ENCODE peak calls at places on chromosomes 7 and 10, in eight cellular contexts. J is NCI-H526; A is left lung; E is GM10248; H is activated CD8-positive, alpha-beta memory T cell treated with anti-CD3 and anti-CD28 coated beads for 48 hours; T is Right ventricle myocardium superior; M is NT2/D1; K is sciatic nerve. X is an unnamed sample.

GRCh38 chr7:1516586-1517251 is 12.5 kb upstream of the INTS1 start:
- DNase-seq in M (no peak), J (no peak), T (no peak), A (no peak), K (no peak), E (no peak), H (no peak), X (no peak)

GRCh38 chr7:43136064-43136463 is 23.6 kb downstream of the HECW1 start:
- DNase-seq in E (no peak), A (no peak), J (no peak), M (no peak), H (no peak), T (no peak), K (no peak), X (no peak)

GRCh38 chr7:65216469-65216868 is 157.2 kb upstream of the ZNF92 start:
- DNase-seq in K (no peak), H (peak), T (no peak), E (peak), M (peak), J (peak), A (peak), X (peak)

GRCh38 chr10:30436200-30436599 is 2.2 kb downstream of the MAP3K8 start:
- DNase-seq in T (no peak), E (no peak), J (peak), K (no peak), M (peak), A (peak), H (no peak), X (peak)

GRCh38 chr10:75660833-75661232 is 229.4 kb downstream of the LRMDA start:
- DNase-seq in T (no peak), E (no peak), H (no peak), A (no peak), M (no peak), K (no peak), J (no peak), X (no peak)

GRCh38 chr7:100827330-100828226 is at the start of gene EPHB4:
- DNase-seq in J (no peak), K (peak), E (no peak), M (peak), T (peak), A (peak), H (no peak), X (no peak)

GRCh38 chr10:118735294-118735693 is 19.5 kb downstream of the CACUL1 start:
- DNase-seq in J (no peak), T (no peak), A (no peak), H (no peak), K (no peak), E (no peak), M (no peak), X (no peak)

GRCh38 chr7:4745971-4746919 is 29.2 kb upstream of the AP5Z1 start:
- DNase-seq in H (no peak), A (no peak), M (no peak), E (no peak), T (no peak), K (no peak), J (no peak), X (peak)

X was measured in MM.1S.